ENCODE peak calls at places on chromosomes 11 and 22, in six cellular contexts. D, V, I, C, S and U are unnamed samples.

GRCh38 chr11:44443836-44444769 is 121.4 kb upstream of the CD82 start:
- DNase-seq in D (no peak), V (no peak), I (no peak), C (no peak), S (no peak), U (no peak)

GRCh38 chr11:128802358-128802981 is 64.6 kb downstream of the KCNJ1 start:
- DNase-seq in D (peak; percentile 41), V (no peak), I (no peak), C (no peak), S (peak; percentile 47), U (no peak)

GRCh38 chr22:49628351-49629023 is 199.2 kb downstream of the BRD1 start:
- DNase-seq in D (no peak), V (no peak), I (no peak), C (no peak), S (no peak), U (no peak)

GRCh38 chr22:41521166-41521565 is 23.1 kb downstream of the POLR3H start:
- DNase-seq in D (no peak), V (no peak), I (no peak), C (no peak), S (no peak), U (no peak)

GRCh38 chr11:14872032-14872431 is 20.0 kb downstream of the CYP2R1 start:
- DNase-seq in D (no peak), V (no peak), I (no peak), C (no peak), S (no peak), U (no peak)

GRCh38 chr22:38760477-38761201 is 4.8 kb upstream of the SUN2 start:
- DNase-seq in D (peak; percentile 72), V (no peak), I (peak; percentile 14), C (peak; percentile 58), S (peak; percentile 47), U (no peak)

GRCh38 chr11:13448876-13449275 is 14.1 kb downstream of the BTBD10 start:
- DNase-seq in D (peak; percentile 70), V (no peak), I (no peak), C (no peak), S (no peak), U (no peak)

GRCh38 chr22:31896472-31896871 is 47.9 kb upstream of the YWHAH start:
- DNase-seq in D (no peak), V (no peak), I (no peak), C (no peak), S (no peak), U (no peak)

GRCh38 chr22:27834364-27835185 is 33.0 kb upstream of the MN1 start:
- DNase-seq in D (no peak), V (no peak), I (no peak), C (no peak), S (no peak), U (no peak)

GRCh38 chr11:119369035-119369925 is 12.2 kb downstream of the USP2 start:
- DNase-seq in D (no peak), V (no peak), I (no peak), C (no peak), S (no peak), U (no peak)

GRCh38 chr11:102457056-102457677 is 4.6 kb upstream of the TMEM123 start:
- DNase-seq in D (no peak), V (no peak), I (no peak), C (no peak), S (no peak), U (no peak)

GRCh38 chr11:75592699-75593098 is 30.6 kb downstream of the SERPINH1 start:
- DNase-seq in D (no peak), V (no peak), I (no peak), C (no peak), S (no peak), U (no peak)

GRCh38 chr11:99271527-99271926 is 250.8 kb downstream of the CNTN5 start:
- DNase-seq in D (no peak), V (no peak), I (no peak), C (no peak), S (peak; percentile 7), U (peak; percentile 71)

GRCh38 chr11:14336507-14337503 is 22.2 kb downstream of the RRAS2 start:
- DNase-seq in D (peak; percentile 96), V (no peak), I (no peak), C (no peak), S (no peak), U (no peak)

GRCh38 chr11:2143652-2144548 is 4.7 kb upstream of the IGF2 start:
- DNase-seq in D (peak; percentile 30), V (no peak), I (no peak), C (no peak), S (peak; percentile 44), U (no peak)

GRCh38 chr11:1162153-1162497 is 4.4 kb downstream of the MUC5AC start:
- DNase-seq in D (no peak), V (no peak), I (no peak), C (no peak), S (no peak), U (no peak)

GRCh38 chr11:6745465-6746015 is 26.2 kb downstream of the OR2AG2 start:
- DNase-seq in D (no peak), V (no peak), I (no peak), C (no peak), S (no peak), U (no peak)

GRCh38 chr22:17120281-17120680 is 879 bp downstream of the TMEM121B start:
- DNase-seq in D (peak; percentile 19), V (peak; percentile 15), I (no peak), C (no peak), S (peak; percentile 93), U (peak; percentile 56)

GRCh38 chr11:46285594-46286033 is 8.2 kb downstream of the CREB3L1 start:
- DNase-seq in D (peak; percentile 78), V (no peak), I (no peak), C (no peak), S (no peak), U (no peak)

GRCh38 chr11:119175493-119176077 is 7.1 kb downstream of the NLRX1 start:
- DNase-seq in D (peak; percentile 25), V (no peak), I (no peak), C (no peak), S (no peak), U (no peak)

GRCh38 chr11:112962854-112963367 is 1.7 kb downstream of the NCAM1 start:
- DNase-seq in D (no peak), V (no peak), I (peak; percentile 81), C (peak; percentile 76), S (peak; percentile 85), U (peak; percentile 15)

GRCh38 chr11:2314136-2314524 is 12.3 kb downstream of the TSPAN32 start:
- DNase-seq in D (no peak), V (no peak), I (no peak), C (no peak), S (no peak), U (no peak)

GRCh38 chr11:74744277-74744676 is 4.4 kb upstream of the RNF169 start:
- DNase-seq in D (no peak), V (no peak), I (no peak), C (no peak), S (no peak), U (no peak)

GRCh38 chr11:104443387-104443786 is 279.4 kb upstream of the PDGFD start:
- DNase-seq in D (no peak), V (no peak), I (no peak), C (no peak), S (no peak), U (no peak)

GRCh38 chr11:42543844-42544243 is 768.0 kb upstream of the API5 start:
- DNase-seq in D (peak; percentile 5), V (no peak), I (no peak), C (no peak), S (no peak), U (no peak)

GRCh38 chr11:17518366-17518765 is 25.9 kb downstream of the USH1C start:
- DNase-seq in D (no peak), V (no peak), I (no peak), C (no peak), S (no peak), U (no peak)

GRCh38 chr11:47181271-47181670 is 4.6 kb upstream of the ARFGAP2 start:
- DNase-seq in D (no peak), V (no peak), I (no peak), C (no peak), S (no peak), U (no peak)

GRCh38 chr11:70745936-70746335 is 347.6 kb downstream of the CTTN start:
- DNase-seq in D (no peak), V (no peak), I (no peak), C (no peak), S (no peak), U (no peak)